ENCODE peak calls at places on chromosomes 1 and 21, in nine cellular contexts. M is PC-3; W is ovary; G is breast epithelium; Q is AG09319; T is stomach; A is CD8-positive, alpha-beta T cell; R is nephron progenitor cell; F is HFFc6. C is an unnamed sample.

GRCh38 chr1:25917996-25918395 is 11.8 kb upstream of the STMN1 start:
- DNase-seq in M (no peak), W (no peak), G (no peak), Q (no peak), T (no peak), A (no peak), R (no peak), F (no peak), C (no peak)

GRCh38 chr21:27423073-27423472 is 456.2 kb upstream of the ADAMTS5 start:
- DNase-seq in M (peak), W (peak), G (no peak), Q (peak), T (peak), A (no peak), R (no peak), F (peak), C (no peak)

GRCh38 chr1:37040773-37041172 is 6.5 kb upstream of the GRIK3 start:
- DNase-seq in M (no peak), W (no peak), G (no peak), Q (no peak), T (no peak), A (no peak), R (no peak), F (no peak), C (no peak)

GRCh38 chr21:45002381-45003204 is 62.8 kb downstream of the SLX9 start:
- DNase-seq in M (no peak), W (peak), G (no peak), Q (no peak), T (no peak), A (no peak), R (no peak), F (no peak), C (no peak)

GRCh38 chr1:99707535-99708142 is 58.8 kb downstream of the FRRS1 start:
- DNase-seq in M (peak), W (peak), G (peak), Q (peak), T (peak), A (peak), R (peak), F (peak), C (peak)

GRCh38 chr1:207645632-207646081 is 724 bp downstream of the CR1L start:
- DNase-seq in M (no peak), W (no peak), G (no peak), Q (no peak), T (no peak), A (no peak), R (no peak), F (no peak), C (no peak)

GRCh38 chr1:226776975-226777374 is 37.9 kb upstream of the ITPKB start:
- DNase-seq in M (no peak), W (no peak), G (no peak), Q (no peak), T (no peak), A (no peak), R (no peak), F (no peak), C (no peak)

GRCh38 chr21:45014747-45015468 is 59.5 kb upstream of the ADARB1 start:
- DNase-seq in M (no peak), W (no peak), G (no peak), Q (no peak), T (no peak), A (no peak), R (peak), F (no peak), C (no peak)

GRCh38 chr1:24349891-24350290 is 30.7 kb downstream of the GRHL3 start:
- DNase-seq in M (peak), W (no peak), G (no peak), Q (no peak), T (no peak), A (no peak), R (no peak), F (no peak), C (no peak)

GRCh38 chr1:181097242-181097641 is 8.7 kb downstream of the IER5 start:
- DNase-seq in M (no peak), W (no peak), G (no peak), Q (no peak), T (no peak), A (no peak), R (no peak), F (no peak), C (no peak)

GRCh38 chr1:32394890-32395415 is 712 bp upstream of the BSDC1 start:
- DNase-seq in M (no peak), W (no peak), G (no peak), Q (no peak), T (no peak), A (no peak), R (no peak), F (no peak), C (no peak)

GRCh38 chr1:156245451-156246232 is 2.2 kb downstream of the PAQR6 start:
- DNase-seq in M (no peak), W (peak), G (no peak), Q (no peak), T (peak), A (peak), R (no peak), F (no peak), C (peak)

GRCh38 chr21:24514081-24514733 is 1093.1 kb downstream of the MRPL39 start:
- DNase-seq in M (peak), W (no peak), G (no peak), Q (no peak), T (no peak), A (no peak), R (no peak), F (no peak), C (no peak)

GRCh38 chr21:46515109-46515508 is 56.4 kb downstream of the DIP2A start:
- DNase-seq in M (no peak), W (no peak), G (no peak), Q (peak), T (peak), A (peak), R (no peak), F (no peak), C (no peak)

GRCh38 chr1:110565565-110565964 is 40.6 kb downstream of the KCNA2 start:
- DNase-seq in M (no peak), W (no peak), G (no peak), Q (no peak), T (no peak), A (no peak), R (no peak), F (no peak), C (no peak)

GRCh38 chr1:227328405-227329019 is 10.2 kb upstream of the CDC42BPA start:
- DNase-seq in M (no peak), W (no peak), G (no peak), Q (no peak), T (no peak), A (no peak), R (no peak), F (no peak), C (no peak)

GRCh38 chr21:21163904-21164303 is 165.7 kb downstream of the NCAM2 start:
- DNase-seq in M (peak), W (no peak), G (no peak), Q (peak), T (peak), A (peak), R (peak), F (peak), C (peak)

GRCh38 chr1:47483651-47484050 is 45.8 kb downstream of the FOXD2 start:
- DNase-seq in M (no peak), W (no peak), G (no peak), Q (no peak), T (no peak), A (no peak), R (peak), F (no peak), C (no peak)

GRCh38 chr1:91120421-91120820 is 98.6 kb upstream of the ZNF644 start:
- DNase-seq in M (no peak), W (no peak), G (no peak), Q (no peak), T (no peak), A (no peak), R (no peak), F (no peak), C (no peak)

GRCh38 chr21:32020551-32020950 is 147.7 kb downstream of the HUNK start:
- DNase-seq in M (no peak), W (no peak), G (no peak), Q (no peak), T (no peak), A (no peak), R (peak), F (no peak), C (no peak)

GRCh38 chr1:5371270-5371669 is 621.0 kb downstream of the NPHP4 start:
- DNase-seq in M (no peak), W (no peak), G (no peak), Q (no peak), T (no peak), A (no peak), R (no peak), F (no peak), C (no peak)

GRCh38 chr1:110004583-110004982 is 20.0 kb downstream of the AHCYL1 start:
- DNase-seq in M (peak), W (no peak), G (no peak), Q (no peak), T (no peak), A (no peak), R (no peak), F (no peak), C (no peak)

GRCh38 chr1:153352523-153352922 is 3.9 kb upstream of the PGLYRP4 start:
- DNase-seq in M (peak), W (peak), G (peak), Q (peak), T (peak), A (peak), R (peak), F (peak), C (peak)

GRCh38 chr1:26372039-26372438 is 511 bp downstream of the ZNF683 start:
- DNase-seq in M (peak), W (no peak), G (no peak), Q (no peak), T (no peak), A (no peak), R (no peak), F (peak), C (no peak)

GRCh38 chr1:193113992-193114332 is 7.9 kb upstream of the CDC73 start:
- DNase-seq in M (no peak), W (no peak), G (no peak), Q (no peak), T (no peak), A (no peak), R (no peak), F (no peak), C (no peak)

GRCh38 chr1:6003568-6004411 is 11.6 kb upstream of the NPHP4 start:
- DNase-seq in M (no peak), W (peak), G (no peak), Q (no peak), T (no peak), A (no peak), R (peak), F (no peak), C (no peak)

GRCh38 chr1:226420328-226420727 is 12.4 kb upstream of the PARP1 start:
- DNase-seq in M (no peak), W (no peak), G (no peak), Q (no peak), T (no peak), A (no peak), R (no peak), F (no peak), C (no peak)

GRCh38 chr1:151934048-151934493 is 24.8 kb upstream of the THEM4 start:
- DNase-seq in M (peak), W (no peak), G (no peak), Q (no peak), T (peak), A (peak), R (peak), F (peak), C (peak)

GRCh38 chr1:7462627-7463026 is 308.5 kb upstream of the VAMP3 start:
- DNase-seq in M (no peak), W (no peak), G (no peak), Q (no peak), T (no peak), A (no peak), R (no peak), F (no peak), C (no peak)

GRCh38 chr1:57623039-57623790 is 199.4 kb upstream of the DAB1 start:
- DNase-seq in M (no peak), W (peak), G (no peak), Q (no peak), T (no peak), A (no peak), R (peak), F (no peak), C (no peak)

GRCh38 chr1:30420519-30421050 is 302.8 kb downstream of the MATN1 start:
- DNase-seq in M (no peak), W (no peak), G (peak), Q (no peak), T (no peak), A (no peak), R (no peak), F (no peak), C (no peak)

GRCh38 chr21:15515908-15516307 is 213.9 kb upstream of the USP25 start:
- DNase-seq in M (no peak), W (no peak), G (no peak), Q (no peak), T (no peak), A (no peak), R (no peak), F (no peak), C (no peak)

GRCh38 chr1:206006946-206007345 is 3.8 kb upstream of the RAB7B start:
- DNase-seq in M (no peak), W (no peak), G (no peak), Q (no peak), T (no peak), A (no peak), R (no peak), F (no peak), C (no peak)

GRCh38 chr1:91729621-91730348 is 156.2 kb downstream of the TGFBR3 start:
- DNase-seq in M (no peak), W (no peak), G (no peak), Q (no peak), T (no peak), A (no peak), R (no peak), F (no peak), C (no peak)

DNA sequence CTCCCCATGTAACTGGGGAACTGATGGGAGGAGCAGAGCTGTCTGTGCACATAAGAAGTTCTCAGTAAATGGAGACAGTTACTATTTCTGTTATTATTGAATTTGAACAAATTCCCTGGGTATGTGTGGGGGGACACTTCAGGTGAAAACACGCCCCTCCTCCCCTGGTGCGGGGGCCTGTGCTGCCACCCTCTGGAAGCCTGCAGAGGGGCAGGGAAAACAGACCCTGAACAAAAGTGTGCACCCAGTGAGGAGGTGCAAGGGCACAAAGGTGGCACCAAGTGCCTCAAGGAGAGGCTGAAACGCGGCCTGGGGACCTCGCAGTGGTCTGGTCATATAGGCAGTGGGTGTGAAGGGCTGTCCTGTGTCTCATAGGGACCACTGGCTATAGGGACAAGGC is 18.2 kb upstream of the NADK start:
- DNase-seq in M (no peak), W (no peak), G (no peak), Q (no peak), T (no peak), A (peak), R (no peak), F (no peak), C (no peak)
- TF ChIP-seq CTCF in M (peak), W (no peak), G (no peak), Q (peak), T (no peak), A (peak), R (no peak), F (peak), C (no peak)

DNA sequence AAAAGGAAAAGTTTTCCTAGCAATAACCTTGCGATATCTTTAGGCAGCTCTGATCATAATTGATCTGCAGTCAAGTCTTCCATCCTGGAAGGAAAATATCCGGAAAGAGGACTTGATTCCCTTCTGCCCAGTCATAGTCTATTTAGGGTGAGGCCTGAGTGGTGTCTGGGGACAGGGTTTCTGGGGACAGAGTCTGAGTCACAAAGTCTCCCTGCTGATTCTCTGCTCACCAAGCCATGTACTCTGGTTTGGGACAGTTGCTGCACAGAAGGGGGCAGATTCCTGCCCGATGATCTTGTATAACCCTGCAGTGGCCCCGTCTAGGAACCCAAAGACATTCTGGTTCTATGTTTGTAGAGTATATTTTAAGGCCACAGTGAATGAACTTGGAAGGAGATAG is 178.8 kb downstream of the KCNJ6 start:
- DNase-seq in M (no peak), W (no peak), G (no peak), Q (no peak), T (no peak), A (no peak), R (no peak), F (no peak), C (no peak)
- TF ChIP-seq CTCF in M (no peak), W (no peak), G (no peak), Q (no peak), T (no peak), A (no peak), R (no peak), F (no peak), C (no peak)

GRCh38 chr1:119940697-119941096 is 44.4 kb upstream of the ADAM30 start:
- DNase-seq in M (no peak), W (no peak), G (no peak), Q (no peak), T (no peak), A (no peak), R (no peak), F (no peak), C (no peak)
- TF ChIP-seq CTCF in M (no peak), W (no peak), G (no peak), Q (no peak), T (no peak), A (no peak), R (no peak), F (no peak), C (no peak)

DNA sequence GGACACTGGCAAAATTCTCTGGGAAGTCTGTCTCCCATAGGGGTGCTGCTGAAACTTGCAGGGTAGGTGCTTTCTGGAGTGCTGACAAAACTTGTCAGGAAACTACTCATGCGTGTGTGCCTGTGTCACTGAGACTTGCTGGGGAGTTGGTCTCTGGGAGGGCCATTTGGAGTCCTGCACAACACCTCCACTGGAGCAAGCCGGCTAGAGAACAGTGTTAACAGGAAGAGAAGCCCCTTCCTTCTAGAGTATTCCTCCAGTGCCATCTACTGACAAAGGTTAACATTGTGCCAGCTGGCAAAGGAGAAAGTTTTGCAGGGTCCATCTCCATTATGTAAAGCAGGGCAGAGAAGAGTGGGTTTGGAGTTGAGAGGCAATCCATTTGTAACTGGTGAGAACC is 30.0 kb downstream of the ZMYM4 start:
- DNase-seq in M (peak), W (no peak), G (no peak), Q (no peak), T (peak), A (peak), R (peak), F (peak), C (peak)
- TF ChIP-seq CTCF in M (peak), W (peak), G (peak), Q (peak), T (peak), A (peak), R (no peak), F (peak), C (peak)

GRCh38 chr1:155226910-155227260 is 18.4 kb downstream of the MTX1 start:
- DNase-seq in M (peak), W (peak), G (no peak), Q (no peak), T (peak), A (no peak), R (peak), F (peak), C (peak)
- TF ChIP-seq CTCF in M (peak), W (no peak), G (no peak), Q (no peak), T (no peak), A (peak), R (no peak), F (peak), C (no peak)

DNA sequence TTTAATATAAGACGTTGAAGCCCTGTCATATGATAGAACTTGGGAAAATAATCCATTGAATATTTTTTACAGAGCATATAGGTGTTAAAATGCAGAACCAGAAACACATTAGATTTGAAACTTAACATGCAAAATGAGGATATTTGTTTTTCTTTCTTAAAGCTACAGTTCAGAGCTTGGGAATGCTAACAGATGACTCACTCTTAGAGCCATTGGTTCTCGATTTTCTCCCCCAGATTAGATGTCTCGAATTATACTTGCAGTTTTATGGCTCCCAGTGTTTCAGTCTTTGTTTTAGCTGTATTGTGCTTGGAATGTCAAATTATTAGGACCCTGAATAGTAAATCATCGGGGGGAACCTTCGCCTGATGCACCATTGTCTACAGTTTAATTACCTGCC is 575.7 kb upstream of the ZP4 start:
- DNase-seq in M (peak), W (no peak), G (no peak), Q (no peak), T (no peak), A (no peak), R (no peak), F (no peak), C (no peak)
- TF ChIP-seq CTCF in M (no peak), W (no peak), G (no peak), Q (no peak), T (no peak), A (no peak), R (no peak), F (no peak), C (no peak)

GRCh38 chr1:93434088-93434487 is 13.8 kb upstream of the FNBP1L start:
- DNase-seq in M (no peak), W (no peak), G (no peak), Q (no peak), T (no peak), A (no peak), R (no peak), F (no peak), C (no peak)
- TF ChIP-seq CTCF in M (no peak), W (no peak), G (no peak), Q (no peak), T (no peak), A (no peak), R (no peak), F (no peak), C (no peak)

GRCh38 chr1:230069813-230070212 is 2.8 kb downstream of the GALNT2 start:
- DNase-seq in M (peak), W (no peak), G (no peak), Q (no peak), T (no peak), A (no peak), R (no peak), F (no peak), C (no peak)

GRCh38 chr1:230068952-230069684 is 2.1 kb downstream of the GALNT2 start:
- DNase-seq in M (peak), W (no peak), G (no peak), Q (no peak), T (peak), A (no peak), R (no peak), F (no peak), C (peak)

GRCh38 chr1:230066466-230067404 is at the start of gene GALNT2:
- DNase-seq in M (peak), W (peak), G (peak), Q (peak), T (peak), A (peak), R (peak), F (peak), C (peak)

GRCh38 chr1:230067441-230067870 is 418 bp downstream of the GALNT2 start:
- DNase-seq in M (peak), W (no peak), G (no peak), Q (no peak), T (no peak), A (no peak), R (no peak), F (no peak), C (no peak)

GRCh38 chr1:230067871-230068814 is 1.1 kb downstream of the GALNT2 start:
- DNase-seq in M (peak), W (peak), G (no peak), Q (no peak), T (peak), A (peak), R (peak), F (peak), C (peak)
- TF ChIP-seq CTCF in M (peak), W (no peak), G (peak), Q (peak), T (no peak), A (no peak), R (no peak), F (peak), C (no peak)

DNA sequence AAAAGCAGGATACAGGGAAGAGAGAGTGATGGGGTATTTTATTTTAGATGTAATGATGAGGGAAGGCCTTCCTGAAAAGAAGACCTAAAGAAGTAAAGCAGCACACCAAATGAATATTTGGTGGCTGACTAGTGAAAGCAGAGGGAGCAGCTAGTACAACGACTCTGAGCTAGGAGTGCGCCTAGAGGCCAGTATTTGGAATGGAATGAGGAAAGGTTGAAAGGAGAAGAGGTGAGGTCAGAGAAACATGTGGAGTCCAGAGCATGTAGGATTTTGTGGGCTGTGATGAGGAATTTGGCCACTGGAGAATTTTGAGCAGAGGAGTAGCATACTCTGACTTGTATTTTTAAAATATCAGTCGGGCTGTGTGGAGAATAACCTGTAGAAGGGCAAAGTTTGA is 11.8 kb upstream of the RPL5 start:
- DNase-seq in M (no peak), W (no peak), G (no peak), Q (no peak), T (no peak), A (no peak), R (no peak), F (peak), C (no peak)
- TF ChIP-seq CTCF in M (no peak), W (no peak), G (no peak), Q (no peak), T (no peak), A (no peak), R (no peak), F (no peak), C (no peak)

C was measured in GM20000.